ENCODE peak calls at places on chromosomes 4 and X, in five cellular contexts. Q, M, O, A and J are unnamed samples. For H3K36me3, the result is how much of the 10 kb centered on the place peaks cover.

GRCh38 chrX:2829469-2830246 is 928 bp downstream of the GYG2 start:
- DNase-seq in Q (no peak), M (no peak), O (no peak), A (no peak), J (no peak)

GRCh38 chr4:41963105-41963504 is 18.5 kb upstream of the DCAF4L1 start:
- DNase-seq in Q (no peak), M (no peak), O (peak), A (no peak), J (no peak)

GRCh38 chrX:100654256-100654655 is 10.3 kb downstream of the SRPX2 start:
- DNase-seq in Q (no peak), M (no peak), O (peak), A (no peak), J (no peak)

GRCh38 chr4:8928074-8928473 is 56.4 kb upstream of the HMX1 start:
- DNase-seq in Q (no peak), M (no peak), O (no peak), A (no peak), J (no peak)

GRCh38 chrX:25006586-25007058 is 9.1 kb downstream of the ARX start:
- DNase-seq in Q (no peak), M (no peak), O (no peak), A (no peak), J (no peak)

GRCh38 chr4:138804705-138805104 is 210.9 kb upstream of the NOCT start:
- DNase-seq in Q (no peak), M (no peak), O (peak), A (no peak), J (no peak)

GRCh38 chr4:52051615-52052474 is 741 bp downstream of the SPATA18 start:
- DNase-seq in Q (peak), M (no peak), O (peak), A (peak), J (peak)

GRCh38 chr4:177494791-177495190 is 52.6 kb upstream of the AGA start:
- DNase-seq in Q (no peak), M (no peak), O (no peak), A (no peak), J (no peak)

GRCh38 chr4:99668472-99668871 is 10.8 kb upstream of the C4orf54 start:
- DNase-seq in Q (peak), M (no peak), O (no peak), A (no peak), J (no peak)

GRCh38 chrX:71215335-71215912 is 7.6 kb upstream of the GJB1 start:
- DNase-seq in Q (peak), M (no peak), O (no peak), A (no peak), J (no peak)

GRCh38 chr4:113919145-113919544 is 60.3 kb downstream of the ARSJ start:
- DNase-seq in Q (no peak), M (no peak), O (no peak), A (no peak), J (no peak)

GRCh38 chr4:7194251-7195137 is 2.2 kb downstream of the SORCS2 start:
- DNase-seq in Q (no peak), M (peak), O (peak), A (peak), J (peak)

GRCh38 chrX:72041901-72042859 is 89.5 kb downstream of the RTL5 start:
- DNase-seq in Q (no peak), M (no peak), O (no peak), A (no peak), J (no peak)

GRCh38 chr4:162162672-162163071 is 1.1 kb downstream of the FSTL5 start:
- DNase-seq in Q (no peak), M (no peak), O (no peak), A (no peak), J (no peak)

GRCh38 chr4:186724048-186724860 is 598 bp upstream of the FAT1 start:
- DNase-seq in Q (peak), M (no peak), O (peak), A (peak), J (peak)

GRCh38 chr4:97150966-97151365 is 992.3 kb downstream of the STPG2 start:
- DNase-seq in Q (no peak), M (no peak), O (no peak), A (no peak), J (no peak)

GRCh38 chr4:136441629-136442282 is 1090.5 kb downstream of the PCDH18 start:
- DNase-seq in Q (no peak), M (no peak), O (no peak), A (no peak), J (no peak)

GRCh38 chr4:13656569-13656988 is 29.1 kb upstream of the BOD1L1 start:
- DNase-seq in Q (peak), M (peak), O (peak), A (peak), J (no peak)

GRCh38 chr4:61401771-61402170 is 201.6 kb downstream of the ADGRL3 start:
- DNase-seq in Q (no peak), M (no peak), O (no peak), A (no peak), J (no peak)

GRCh38 chrX:103678199-103678993 is 8.1 kb downstream of the MORF4L2 start:
- DNase-seq in Q (no peak), M (no peak), O (no peak), A (no peak), J (no peak)
- H3K36me3 ChIP-seq in Q (under half), M (under half), O (half or more), A (half or more), J (under half)

DNA sequence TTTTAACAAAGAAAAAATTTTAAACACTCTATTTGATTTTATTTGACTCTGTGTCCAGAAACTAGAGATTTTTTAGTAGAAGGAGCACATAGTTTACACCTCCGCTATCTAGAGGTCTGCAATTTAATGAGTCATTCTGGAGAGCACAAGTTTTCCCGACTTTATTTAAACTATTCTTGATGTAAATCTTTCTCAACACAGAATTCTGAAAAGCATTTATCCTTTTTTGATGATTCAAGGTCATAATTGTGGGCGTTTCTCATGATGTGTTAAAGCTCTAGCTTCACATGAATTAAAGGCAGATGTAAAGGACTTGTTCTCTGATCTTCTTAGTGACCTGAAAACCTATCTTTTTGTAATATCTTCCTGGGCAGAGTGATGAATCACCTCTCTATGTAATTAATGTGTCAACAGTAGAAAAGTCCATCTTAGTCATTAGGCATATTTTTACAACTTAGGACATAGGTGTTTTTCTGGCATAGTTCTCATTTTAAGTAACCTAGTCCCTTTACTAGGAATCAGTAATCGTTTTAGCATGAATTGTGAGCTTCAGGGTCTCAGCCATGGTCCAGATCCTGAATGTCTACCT is 128.8 kb downstream of the COMMD8 start:
- DNase-seq in Q (no peak), M (no peak), O (no peak), A (no peak), J (no peak)
- TF ChIP-seq CTCF in Q (no peak), M (no peak), O (no peak), A (no peak), J (no peak)

GRCh38 chr4:185015108-185015507 is 3.2 kb upstream of the HELT start:
- DNase-seq in Q (no peak), M (no peak), O (no peak), A (no peak), J (no peak)
- H3K4me3 ChIP-seq in Q (no peak), M (no peak), O (no peak), A (no peak), J (no peak)

DNA sequence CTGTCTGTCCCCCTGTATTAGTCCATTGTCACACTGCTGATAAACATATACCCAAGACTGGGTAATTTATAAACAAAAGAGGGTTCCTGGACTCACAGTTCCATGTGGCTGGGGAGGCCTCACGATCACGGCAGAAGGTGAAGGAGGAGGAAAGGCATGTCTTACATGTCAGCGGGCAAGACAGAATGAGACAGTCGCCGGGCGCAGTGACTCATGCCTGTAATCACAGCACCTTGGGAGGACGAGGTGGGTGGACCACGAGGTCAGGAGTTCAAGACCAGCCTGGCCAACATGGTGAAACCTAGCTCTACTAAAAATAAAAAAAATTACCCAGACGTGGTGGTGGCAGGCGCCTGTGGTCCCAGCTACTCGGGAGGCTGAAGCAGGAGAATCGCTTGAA is 24.7 kb downstream of the IL3RA start:
- DNase-seq in Q (no peak), M (no peak), O (no peak), A (peak), J (no peak)
- H3K36me3 ChIP-seq in Q (under half), M (half or more), O (under half), A (half or more), J (under half)

GRCh38 chrX:144219035-144219434 is 335.2 kb downstream of the UBE2NL start:
- DNase-seq in Q (peak), M (no peak), O (peak), A (peak), J (no peak)
- TF ChIP-seq CTCF in Q (no peak), M (no peak), O (no peak), A (no peak), J (no peak)

GRCh38 chr4:76212851-76213414 is 691 bp downstream of the SCARB2 start:
- DNase-seq in Q (no peak), M (no peak), O (no peak), A (no peak), J (no peak)

GRCh38 chr4:76210502-76210901 is 3.1 kb downstream of the SCARB2 start:
- DNase-seq in Q (no peak), M (no peak), O (no peak), A (no peak), J (no peak)

GRCh38 chr4:76211769-76212168 is 1.9 kb downstream of the SCARB2 start:
- DNase-seq in Q (no peak), M (no peak), O (no peak), A (no peak), J (no peak)

GRCh38 chr4:76213415-76214268 is at the start of gene SCARB2:
- DNase-seq in Q (peak), M (peak), O (peak), A (peak), J (peak)

GRCh38 chr4:76212301-76212700 is 1.3 kb downstream of the SCARB2 start:
- DNase-seq in Q (no peak), M (no peak), O (no peak), A (no peak), J (no peak)
- H3K4me3 ChIP-seq in Q (peak), M (peak), O (peak), A (peak), J (peak)

GRCh38 chrX:13540602-13541001 is 28.8 kb upstream of the EGFL6 start:
- DNase-seq in Q (no peak), M (no peak), O (no peak), A (no peak), J (no peak)

GRCh38 chrX:13551610-13552009 is 17.8 kb upstream of the EGFL6 start:
- DNase-seq in Q (no peak), M (no peak), O (no peak), A (no peak), J (no peak)

GRCh38 chrX:13550346-13550745 is 19.1 kb upstream of the EGFL6 start:
- DNase-seq in Q (no peak), M (no peak), O (no peak), A (no peak), J (no peak)

GRCh38 chrX:13545731-13546130 is 23.7 kb upstream of the EGFL6 start:
- DNase-seq in Q (no peak), M (no peak), O (no peak), A (no peak), J (no peak)
- H3K36me3 ChIP-seq in Q (under half), M (under half), O (under half), A (under half), J (under half)

DNA sequence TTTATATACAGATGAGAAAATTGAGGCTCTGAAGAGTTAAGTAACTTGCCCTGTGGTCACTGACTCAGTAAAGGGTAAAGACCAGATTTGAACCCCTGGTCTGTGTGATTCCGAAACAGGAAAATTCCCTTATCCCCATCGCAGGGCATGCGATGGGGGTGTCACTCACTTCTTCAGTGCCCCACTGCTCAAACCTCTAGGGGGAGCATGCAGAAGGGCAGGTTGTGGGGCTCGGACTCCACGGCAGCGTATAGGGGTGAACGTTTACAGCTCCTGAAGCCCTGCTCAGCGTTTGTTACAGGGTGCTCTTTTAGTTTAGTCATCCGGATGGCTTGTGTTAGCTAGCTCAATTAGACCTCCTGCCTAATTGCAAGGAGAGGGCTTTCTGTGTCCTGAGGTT is 3.7 kb upstream of the EXOC1 start:
- DNase-seq in Q (no peak), M (no peak), O (no peak), A (no peak), J (no peak)
- TF ChIP-seq CTCF in Q (no peak), M (no peak), O (no peak), A (no peak), J (no peak)

GRCh38 chrX:9286234-9286633 is 178.6 kb upstream of the TBL1X start:
- DNase-seq in Q (no peak), M (no peak), O (no peak), A (peak), J (peak)

GRCh38 chrX:9293051-9293496 is 171.8 kb upstream of the TBL1X start:
- DNase-seq in Q (no peak), M (no peak), O (peak), A (no peak), J (no peak)

GRCh38 chrX:9293903-9294302 is 171.0 kb upstream of the TBL1X start:
- DNase-seq in Q (no peak), M (no peak), O (no peak), A (no peak), J (no peak)

DNA sequence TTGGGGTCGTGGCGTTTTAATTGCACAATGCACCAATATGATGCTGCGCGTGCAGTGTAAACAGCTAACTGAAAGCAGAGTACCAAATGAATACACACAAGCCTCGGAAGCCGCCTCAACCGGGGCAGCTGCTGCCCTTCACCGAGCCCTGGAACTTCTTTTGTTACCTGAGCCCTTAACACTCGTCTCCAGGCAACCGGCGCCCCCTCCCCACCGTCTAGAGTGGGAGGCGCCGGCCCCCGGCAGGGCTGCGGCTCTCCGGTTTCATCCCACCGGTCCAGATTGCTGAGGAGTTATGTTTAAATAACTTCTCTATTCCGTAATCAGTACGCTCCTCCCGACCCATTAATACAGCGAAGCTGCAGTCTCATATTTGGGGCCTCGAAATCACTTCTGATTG is 173.2 kb upstream of the TBL1X start:
- DNase-seq in Q (no peak), M (no peak), O (peak), A (no peak), J (no peak)
- H3K4me3 ChIP-seq in Q (no peak), M (no peak), O (no peak), A (no peak), J (no peak)

DNA sequence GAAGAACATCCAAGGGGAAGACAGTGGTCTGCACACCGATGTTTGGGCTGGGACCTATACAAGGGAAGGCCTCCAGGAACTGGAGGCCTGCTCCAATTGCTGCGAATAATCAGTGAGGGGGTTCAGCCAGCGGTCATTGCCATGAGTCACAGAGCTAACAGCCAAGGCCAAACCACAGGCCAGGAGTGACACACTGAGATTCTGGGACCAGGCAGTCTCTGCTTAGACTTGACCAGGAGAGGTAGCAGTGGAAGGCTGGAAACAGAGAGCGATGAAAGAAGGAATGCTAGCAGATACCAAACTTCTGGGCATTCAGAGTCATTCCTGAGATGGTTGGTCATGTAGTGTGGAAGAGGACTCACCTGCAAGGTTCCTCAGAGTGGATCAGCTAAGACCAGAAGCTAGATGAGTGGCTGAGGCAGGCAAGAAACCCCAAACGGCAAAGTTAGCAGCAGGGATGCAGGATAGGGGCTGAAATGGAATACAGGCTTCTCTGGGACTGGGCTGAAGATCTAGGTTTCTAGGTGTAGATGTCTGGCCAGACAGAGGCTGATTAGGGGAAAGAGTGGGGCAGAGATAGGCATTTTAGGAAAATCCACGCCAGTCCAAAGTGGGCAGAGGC is 54.7 kb downstream of the CNGA2 start:
- DNase-seq in Q (no peak), M (peak), O (no peak), A (no peak), J (peak)
- H3K36me3 ChIP-seq in Q (under half), M (under half), O (under half), A (under half), J (under half)